ENCODE peak calls at places on chromosome 4, in ten cellular contexts. One of them, this sample, is unnamed.

GRCh38 chr4:67568820-67569219 is 10.3 kb downstream of the STAP1 start:
- DNase-seq in transverse colon: no peak
- DNase-seq in uterus: no peak
- DNase-seq in Peyer's patch: no peak
- DNase-seq in HL-60: no peak
- DNase-seq in pancreas: no peak
- DNase-seq in SK-N-SH: no peak
- DNase-seq in MM.1S: no peak
- DNase-seq in brain microvascular endothelial cell: no peak
- DNase-seq in upper lobe of right lung: no peak
- DNase-seq in this sample: no peak

GRCh38 chr4:184441461-184442392 is 32.6 kb downstream of the IRF2 start:
- DNase-seq in transverse colon: no peak
- DNase-seq in uterus: no peak
- DNase-seq in Peyer's patch: no peak
- DNase-seq in HL-60: no peak
- DNase-seq in pancreas: no peak
- DNase-seq in SK-N-SH: no peak
- DNase-seq in MM.1S: no peak
- DNase-seq in brain microvascular endothelial cell: no peak
- DNase-seq in upper lobe of right lung: no peak
- DNase-seq in this sample: no peak

GRCh38 chr4:122576261-122577188 is 44.3 kb downstream of the IL21 start:
- DNase-seq in transverse colon: no peak
- DNase-seq in uterus: no peak
- DNase-seq in Peyer's patch: no peak
- DNase-seq in HL-60: peak
- DNase-seq in pancreas: no peak
- DNase-seq in SK-N-SH: peak
- DNase-seq in MM.1S: peak
- DNase-seq in brain microvascular endothelial cell: peak
- DNase-seq in upper lobe of right lung: no peak
- DNase-seq in this sample: no peak

GRCh38 chr4:40769266-40769665 is 19.5 kb downstream of the NSUN7 start:
- DNase-seq in transverse colon: no peak
- DNase-seq in uterus: no peak
- DNase-seq in Peyer's patch: no peak
- DNase-seq in HL-60: no peak
- DNase-seq in pancreas: no peak
- DNase-seq in SK-N-SH: no peak
- DNase-seq in MM.1S: no peak
- DNase-seq in brain microvascular endothelial cell: no peak
- DNase-seq in upper lobe of right lung: no peak
- DNase-seq in this sample: no peak

GRCh38 chr4:137531951-137532868 is at the start of gene PCDH18:
- DNase-seq in transverse colon: peak
- DNase-seq in uterus: peak
- DNase-seq in Peyer's patch: peak
- DNase-seq in HL-60: no peak
- DNase-seq in pancreas: peak
- DNase-seq in SK-N-SH: peak
- DNase-seq in MM.1S: peak
- DNase-seq in brain microvascular endothelial cell: peak
- DNase-seq in upper lobe of right lung: peak
- DNase-seq in this sample: peak

GRCh38 chr4:3009422-3009821 is 46.1 kb downstream of the GRK4 start:
- DNase-seq in transverse colon: no peak
- DNase-seq in uterus: no peak
- DNase-seq in Peyer's patch: no peak
- DNase-seq in HL-60: no peak
- DNase-seq in pancreas: no peak
- DNase-seq in SK-N-SH: no peak
- DNase-seq in MM.1S: no peak
- DNase-seq in brain microvascular endothelial cell: no peak
- DNase-seq in upper lobe of right lung: no peak
- DNase-seq in this sample: no peak

GRCh38 chr4:113114884-113115283 is 65.4 kb downstream of the ANK2 start:
- DNase-seq in transverse colon: no peak
- DNase-seq in uterus: no peak
- DNase-seq in Peyer's patch: no peak
- DNase-seq in HL-60: no peak
- DNase-seq in pancreas: no peak
- DNase-seq in SK-N-SH: no peak
- DNase-seq in MM.1S: no peak
- DNase-seq in brain microvascular endothelial cell: no peak
- DNase-seq in upper lobe of right lung: no peak
- DNase-seq in this sample: no peak

GRCh38 chr4:173420324-173420752 is 21.4 kb upstream of the SCRG1 start:
- DNase-seq in transverse colon: no peak
- DNase-seq in uterus: no peak
- DNase-seq in Peyer's patch: no peak
- DNase-seq in HL-60: no peak
- DNase-seq in pancreas: no peak
- DNase-seq in SK-N-SH: peak
- DNase-seq in MM.1S: peak
- DNase-seq in brain microvascular endothelial cell: no peak
- DNase-seq in upper lobe of right lung: no peak
- DNase-seq in this sample: no peak

GRCh38 chr4:16418814-16419213 is 192.5 kb upstream of the TAPT1 start:
- DNase-seq in transverse colon: no peak
- DNase-seq in uterus: no peak
- DNase-seq in Peyer's patch: no peak
- DNase-seq in HL-60: no peak
- DNase-seq in pancreas: no peak
- DNase-seq in SK-N-SH: no peak
- DNase-seq in MM.1S: no peak
- DNase-seq in brain microvascular endothelial cell: peak
- DNase-seq in upper lobe of right lung: no peak
- DNase-seq in this sample: no peak

GRCh38 chr4:41281038-41281634 is 24.4 kb downstream of the UCHL1 start:
- DNase-seq in transverse colon: peak
- DNase-seq in uterus: no peak
- DNase-seq in Peyer's patch: no peak
- DNase-seq in HL-60: peak
- DNase-seq in pancreas: no peak
- DNase-seq in SK-N-SH: peak
- DNase-seq in MM.1S: peak
- DNase-seq in brain microvascular endothelial cell: peak
- DNase-seq in upper lobe of right lung: no peak
- DNase-seq in this sample: no peak

GRCh38 chr4:81712714-81713113 is 241.0 kb upstream of the RASGEF1B start:
- DNase-seq in transverse colon: no peak
- DNase-seq in uterus: no peak
- DNase-seq in Peyer's patch: no peak
- DNase-seq in HL-60: no peak
- DNase-seq in pancreas: no peak
- DNase-seq in SK-N-SH: no peak
- DNase-seq in MM.1S: no peak
- DNase-seq in brain microvascular endothelial cell: no peak
- DNase-seq in upper lobe of right lung: no peak
- DNase-seq in this sample: no peak

GRCh38 chr4:77615153-77615552 is 9.5 kb downstream of the CXCL13 start:
- DNase-seq in transverse colon: no peak
- DNase-seq in uterus: no peak
- DNase-seq in Peyer's patch: no peak
- DNase-seq in HL-60: no peak
- DNase-seq in pancreas: no peak
- DNase-seq in SK-N-SH: no peak
- DNase-seq in MM.1S: no peak
- DNase-seq in brain microvascular endothelial cell: no peak
- DNase-seq in upper lobe of right lung: no peak
- DNase-seq in this sample: no peak

GRCh38 chr4:162853788-162854187 is 312.9 kb downstream of the NAF1 start:
- DNase-seq in transverse colon: no peak
- DNase-seq in uterus: no peak
- DNase-seq in Peyer's patch: no peak
- DNase-seq in HL-60: no peak
- DNase-seq in pancreas: no peak
- DNase-seq in SK-N-SH: no peak
- DNase-seq in MM.1S: no peak
- DNase-seq in brain microvascular endothelial cell: no peak
- DNase-seq in upper lobe of right lung: no peak
- DNase-seq in this sample: no peak

GRCh38 chr4:53908661-53909078 is 155.7 kb downstream of the CHIC2 start:
- DNase-seq in transverse colon: peak
- DNase-seq in uterus: no peak
- DNase-seq in Peyer's patch: no peak
- DNase-seq in HL-60: peak
- DNase-seq in pancreas: no peak
- DNase-seq in SK-N-SH: peak
- DNase-seq in MM.1S: peak
- DNase-seq in brain microvascular endothelial cell: peak
- DNase-seq in upper lobe of right lung: no peak
- DNase-seq in this sample: no peak

GRCh38 chr4:15077969-15078368 is 75.7 kb downstream of the CPEB2 start:
- DNase-seq in transverse colon: no peak
- DNase-seq in uterus: no peak
- DNase-seq in Peyer's patch: no peak
- DNase-seq in HL-60: peak
- DNase-seq in pancreas: no peak
- DNase-seq in SK-N-SH: no peak
- DNase-seq in MM.1S: no peak
- DNase-seq in brain microvascular endothelial cell: peak
- DNase-seq in upper lobe of right lung: no peak
- DNase-seq in this sample: no peak

GRCh38 chr4:112881842-112882241 is 167.6 kb upstream of the ANK2 start:
- DNase-seq in transverse colon: no peak
- DNase-seq in uterus: peak
- DNase-seq in Peyer's patch: no peak
- DNase-seq in HL-60: no peak
- DNase-seq in pancreas: no peak
- DNase-seq in SK-N-SH: no peak
- DNase-seq in MM.1S: no peak
- DNase-seq in brain microvascular endothelial cell: no peak
- DNase-seq in upper lobe of right lung: no peak
- DNase-seq in this sample: no peak

GRCh38 chr4:137367608-137368007 is 164.7 kb downstream of the PCDH18 start:
- DNase-seq in transverse colon: no peak
- DNase-seq in uterus: no peak
- DNase-seq in Peyer's patch: no peak
- DNase-seq in HL-60: no peak
- DNase-seq in pancreas: no peak
- DNase-seq in SK-N-SH: no peak
- DNase-seq in MM.1S: no peak
- DNase-seq in brain microvascular endothelial cell: no peak
- DNase-seq in upper lobe of right lung: no peak
- DNase-seq in this sample: no peak

GRCh38 chr4:145435646-145436045 is 46.0 kb upstream of the SMAD1 start:
- DNase-seq in transverse colon: no peak
- DNase-seq in uterus: no peak
- DNase-seq in Peyer's patch: no peak
- DNase-seq in HL-60: no peak
- DNase-seq in pancreas: no peak
- DNase-seq in SK-N-SH: no peak
- DNase-seq in MM.1S: no peak
- DNase-seq in brain microvascular endothelial cell: no peak
- DNase-seq in upper lobe of right lung: no peak
- DNase-seq in this sample: no peak

GRCh38 chr4:93912146-93912545 is 83.6 kb downstream of the ATOH1 start:
- DNase-seq in transverse colon: no peak
- DNase-seq in uterus: no peak
- DNase-seq in Peyer's patch: no peak
- DNase-seq in HL-60: no peak
- DNase-seq in pancreas: no peak
- DNase-seq in SK-N-SH: no peak
- DNase-seq in MM.1S: no peak
- DNase-seq in brain microvascular endothelial cell: no peak
- DNase-seq in upper lobe of right lung: no peak
- DNase-seq in this sample: no peak

DNA sequence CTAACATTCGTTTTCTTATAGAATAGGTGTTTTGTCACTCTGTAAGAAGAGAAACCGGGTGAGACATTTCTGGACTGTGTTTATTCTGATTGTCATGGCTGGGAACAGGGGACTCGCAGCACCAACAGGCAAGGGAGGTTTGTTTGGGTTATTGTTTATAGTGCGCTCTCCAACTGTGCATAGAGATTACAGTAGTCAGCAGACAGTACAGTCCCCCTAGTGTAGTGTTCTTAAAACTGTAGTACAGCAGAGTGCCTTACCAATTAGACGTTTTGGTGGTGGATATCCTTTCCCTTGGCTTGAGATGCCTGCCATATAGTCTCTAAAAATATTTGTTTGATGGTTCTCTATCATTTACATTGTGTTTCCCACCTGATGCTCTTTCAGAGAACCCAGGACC is 782 bp upstream of the RNF150 start:
- DNase-seq in transverse colon: no peak
- DNase-seq in uterus: no peak
- DNase-seq in Peyer's patch: no peak
- DNase-seq in HL-60: no peak
- DNase-seq in pancreas: no peak
- DNase-seq in SK-N-SH: peak
- DNase-seq in MM.1S: no peak
- DNase-seq in brain microvascular endothelial cell: no peak
- DNase-seq in upper lobe of right lung: no peak
- DNase-seq in this sample: no peak
- TF ChIP-seq CTCF in transverse colon: no peak
- TF ChIP-seq CTCF in uterus: no peak
- TF ChIP-seq CTCF in Peyer's patch: no peak
- TF ChIP-seq CTCF in HL-60: no peak
- TF ChIP-seq CTCF in pancreas: no peak
- TF ChIP-seq CTCF in SK-N-SH: no peak
- TF ChIP-seq CTCF in MM.1S: no peak
- TF ChIP-seq CTCF in brain microvascular endothelial cell: peak
- TF ChIP-seq CTCF in upper lobe of right lung: no peak
- TF ChIP-seq CTCF in this sample: no peak

GRCh38 chr4:143406523-143406922 is 69.8 kb downstream of the GAB1 start:
- DNase-seq in transverse colon: peak
- DNase-seq in uterus: peak
- DNase-seq in Peyer's patch: peak
- DNase-seq in HL-60: peak
- DNase-seq in pancreas: peak
- DNase-seq in SK-N-SH: no peak
- DNase-seq in MM.1S: no peak
- DNase-seq in brain microvascular endothelial cell: peak
- DNase-seq in upper lobe of right lung: no peak
- DNase-seq in this sample: peak
- H3K27ac ChIP-seq in transverse colon: peak
- H3K27ac ChIP-seq in uterus: peak
- H3K27ac ChIP-seq in Peyer's patch: no peak
- H3K27ac ChIP-seq in HL-60: no peak
- H3K27ac ChIP-seq in pancreas: no peak
- H3K27ac ChIP-seq in SK-N-SH: no peak
- H3K27ac ChIP-seq in MM.1S: no peak
- H3K27ac ChIP-seq in brain microvascular endothelial cell: no peak
- H3K27ac ChIP-seq in upper lobe of right lung: peak
- H3K27ac ChIP-seq in this sample: peak

GRCh38 chr4:153465583-153465921 is 608 bp upstream of the TMEM131L start:
- DNase-seq in transverse colon: peak
- DNase-seq in uterus: no peak
- DNase-seq in Peyer's patch: peak
- DNase-seq in HL-60: peak
- DNase-seq in pancreas: peak
- DNase-seq in SK-N-SH: peak
- DNase-seq in MM.1S: peak
- DNase-seq in brain microvascular endothelial cell: peak
- DNase-seq in upper lobe of right lung: peak
- DNase-seq in this sample: peak
- TF ChIP-seq CTCF in transverse colon: peak
- TF ChIP-seq CTCF in uterus: peak
- TF ChIP-seq CTCF in Peyer's patch: no peak
- TF ChIP-seq CTCF in HL-60: no peak
- TF ChIP-seq CTCF in pancreas: no peak
- TF ChIP-seq CTCF in SK-N-SH: peak
- TF ChIP-seq CTCF in MM.1S: no peak
- TF ChIP-seq CTCF in brain microvascular endothelial cell: peak
- TF ChIP-seq CTCF in upper lobe of right lung: peak
- TF ChIP-seq CTCF in this sample: no peak

GRCh38 chr4:118076958-118077766 is 42.9 kb downstream of the NDST3 start:
- DNase-seq in transverse colon: peak
- DNase-seq in uterus: no peak
- DNase-seq in Peyer's patch: no peak
- DNase-seq in HL-60: peak
- DNase-seq in pancreas: no peak
- DNase-seq in SK-N-SH: peak
- DNase-seq in MM.1S: peak
- DNase-seq in brain microvascular endothelial cell: peak
- DNase-seq in upper lobe of right lung: no peak
- DNase-seq in this sample: peak
- H3K27ac ChIP-seq in transverse colon: no peak
- H3K27ac ChIP-seq in uterus: no peak
- H3K27ac ChIP-seq in Peyer's patch: no peak
- H3K27ac ChIP-seq in HL-60: no peak
- H3K27ac ChIP-seq in pancreas: no peak
- H3K27ac ChIP-seq in SK-N-SH: no peak
- H3K27ac ChIP-seq in MM.1S: no peak
- H3K27ac ChIP-seq in brain microvascular endothelial cell: no peak
- H3K27ac ChIP-seq in upper lobe of right lung: no peak
- H3K27ac ChIP-seq in this sample: no peak

This sample was measured in left lung.